ENCODE peak calls at places on chromosomes 7 and 10, in eight cellular contexts. L is heart left ventricle; S is fibroblast of lung; E is adrenal gland; V is CD8-positive, alpha-beta T cell; Z is HCT116; J is body of pancreas; P is spleen. I is an unnamed sample.
A peak's percentile ranks its signal among the peaks of the same experiment; 100 is the strongest.

GRCh38 chr10:131821378-131822012 is 79.3 kb upstream of the PPP2R2D start:
- DNase-seq in L (no peak), S (no peak), E (peak; percentile 8), V (no peak), Z (no peak), J (no peak), P (peak; percentile 24), I (no peak)

GRCh38 chr7:96786998-96787395 is 77.4 kb upstream of the SEM1 start:
- DNase-seq in L (no peak), S (no peak), E (no peak), V (no peak), Z (no peak), J (no peak), P (no peak), I (no peak)

GRCh38 chr7:121872831-121873764 is at the start of gene PTPRZ1:
- DNase-seq in L (no peak), S (peak; percentile 12), E (peak; percentile 22), V (no peak), Z (no peak), J (peak; percentile 30), P (no peak), I (no peak)

GRCh38 chr7:147013820-147014219 is 897.2 kb downstream of the CNTNAP2 start:
- DNase-seq in L (no peak), S (peak; percentile 27), E (no peak), V (no peak), Z (no peak), J (no peak), P (no peak), I (no peak)

GRCh38 chr7:50564630-50565558 is at the start of gene DDC:
- DNase-seq in L (no peak), S (no peak), E (no peak), V (no peak), Z (no peak), J (peak; percentile 53), P (no peak), I (no peak)

GRCh38 chr10:67549390-67549789 is 146.6 kb downstream of the CTNNA3 start:
- DNase-seq in L (no peak), S (peak; percentile 21), E (no peak), V (no peak), Z (no peak), J (no peak), P (no peak), I (peak; percentile 20)

GRCh38 chr10:60942604-60943269 is 1.2 kb downstream of the RHOBTB1 start:
- DNase-seq in L (peak; percentile 74), S (peak; percentile 52), E (peak; percentile 66), V (peak; percentile 22), Z (no peak), J (peak; percentile 64), P (peak; percentile 84), I (no peak)

GRCh38 chr10:100969175-100970075 is at the start of gene SEMA4G:
- DNase-seq in L (peak; percentile 53), S (peak; percentile 24), E (peak; percentile 35), V (peak; percentile 34), Z (peak; percentile 21), J (peak; percentile 44), P (peak; percentile 84), I (no peak)

GRCh38 chr10:116852246-116852645 is 2.9 kb downstream of the ENO4 start:
- DNase-seq in L (no peak), S (no peak), E (no peak), V (no peak), Z (no peak), J (no peak), P (no peak), I (no peak)

GRCh38 chr7:11726251-11727155 is 105.5 kb downstream of the THSD7A start:
- DNase-seq in L (peak; percentile 44), S (peak; percentile 89), E (no peak), V (no peak), Z (no peak), J (peak; percentile 26), P (no peak), I (peak; percentile 33)

GRCh38 chr10:113060221-113061053 is 110.4 kb downstream of the TCF7L2 start:
- DNase-seq in L (peak; percentile 80), S (peak; percentile 45), E (no peak), V (no peak), Z (no peak), J (no peak), P (no peak), I (no peak)

GRCh38 chr10:122258136-122259074 is 12.7 kb upstream of the BTBD16 start:
- DNase-seq in L (no peak), S (peak; percentile 40), E (no peak), V (no peak), Z (no peak), J (no peak), P (peak; percentile 62), I (peak; percentile 34)

GRCh38 chr7:2036786-2037185 is 196.0 kb downstream of the MAD1L1 start:
- DNase-seq in L (peak; percentile 25), S (no peak), E (no peak), V (no peak), Z (no peak), J (no peak), P (peak; percentile 71), I (no peak)

GRCh38 chr7:154998481-154998880 is 4.4 kb downstream of the PAXIP1 start:
- DNase-seq in L (no peak), S (no peak), E (no peak), V (no peak), Z (no peak), J (no peak), P (no peak), I (no peak)

GRCh38 chr10:104297697-104298660 is 29.0 kb downstream of the GSTO2 start:
- DNase-seq in L (no peak), S (peak; percentile 75), E (peak; percentile 46), V (peak; percentile 48), Z (no peak), J (no peak), P (no peak), I (no peak)

GRCh38 chr7:55185321-55185802 is 166.5 kb downstream of the EGFR start:
- DNase-seq in L (no peak), S (no peak), E (no peak), V (no peak), Z (no peak), J (no peak), P (no peak), I (no peak)

GRCh38 chr10:75845538-75845937 is 414.1 kb downstream of the LRMDA start:
- DNase-seq in L (no peak), S (peak; percentile 11), E (no peak), V (no peak), Z (no peak), J (no peak), P (no peak), I (no peak)

GRCh38 chr10:112775892-112776679 is 174.0 kb upstream of the TCF7L2 start:
- DNase-seq in L (no peak), S (no peak), E (no peak), V (no peak), Z (no peak), J (no peak), P (no peak), I (no peak)

GRCh38 chr7:139047970-139048369 is 12.1 kb upstream of the ZC3HAV1L start:
- DNase-seq in L (no peak), S (no peak), E (peak; percentile 55), V (no peak), Z (no peak), J (no peak), P (no peak), I (no peak)

GRCh38 chr7:139046143-139046542 is 10.3 kb upstream of the ZC3HAV1L start:
- DNase-seq in L (no peak), S (no peak), E (no peak), V (no peak), Z (no peak), J (no peak), P (no peak), I (no peak)

GRCh38 chr7:139041378-139042053 is 5.7 kb upstream of the ZC3HAV1L start:
- DNase-seq in L (no peak), S (no peak), E (no peak), V (no peak), Z (no peak), J (no peak), P (no peak), I (no peak)

GRCh38 chr7:139044813-139045794 is 9.3 kb upstream of the ZC3HAV1L start:
- DNase-seq in L (no peak), S (no peak), E (no peak), V (no peak), Z (no peak), J (no peak), P (no peak), I (no peak)

DNA sequence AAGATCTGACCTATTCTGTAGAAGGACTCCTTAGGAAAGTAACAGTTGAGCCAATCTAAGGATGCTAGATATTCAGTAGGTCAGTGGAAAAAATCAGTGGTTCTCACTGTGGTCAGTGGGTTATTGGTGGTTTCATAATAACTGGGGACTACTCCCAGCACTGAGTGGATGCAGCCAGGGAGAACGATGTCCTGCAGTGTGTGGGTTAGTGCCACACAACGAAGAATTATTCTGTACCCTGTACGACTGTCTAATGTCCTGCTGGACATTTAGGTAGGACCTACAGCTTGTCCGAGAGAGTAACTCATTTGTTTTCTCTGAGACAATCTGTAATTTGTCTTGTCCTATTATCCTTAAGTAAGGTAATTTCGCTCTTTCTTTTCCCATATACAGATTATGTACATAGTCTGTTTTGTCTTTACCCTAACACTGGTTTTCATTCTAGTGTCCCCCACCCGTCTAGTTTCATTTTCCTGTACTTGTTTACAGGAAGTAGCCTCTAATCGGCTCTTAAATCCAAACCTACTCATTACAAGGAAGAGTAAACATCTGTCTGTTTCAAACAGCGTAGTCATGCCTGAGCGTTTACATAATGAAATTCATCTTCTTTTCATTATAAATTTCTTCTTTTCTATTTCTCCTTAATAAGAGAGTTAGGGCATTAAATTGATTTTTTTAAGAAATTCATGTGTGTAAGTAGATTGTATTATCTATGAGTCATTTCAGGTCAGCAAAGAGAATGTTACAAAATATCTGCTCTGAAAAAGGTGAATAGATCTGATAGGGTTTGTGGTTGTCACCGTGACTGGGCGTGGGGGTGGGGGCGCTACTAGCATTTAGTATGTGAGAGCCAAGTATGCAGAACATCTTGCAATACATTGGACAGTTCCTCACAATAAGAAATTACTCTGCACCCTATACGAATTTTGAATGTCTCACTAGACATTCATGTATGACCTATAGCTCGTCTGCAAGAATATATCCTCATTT is 8.3 kb upstream of the ZC3HAV1L start:
- DNase-seq in L (no peak), S (no peak), E (no peak), V (peak; percentile 83), Z (no peak), J (no peak), P (no peak), I (peak; percentile 8)
- TF ChIP-seq CTCF in L (no peak), S (no peak), E (no peak), V (no peak), Z (no peak), J (no peak), P (no peak), I (no peak)

GRCh38 chr7:158028290-158028941 is 559.2 kb downstream of the PTPRN2 start:
- DNase-seq in L (no peak), S (no peak), E (no peak), V (no peak), Z (no peak), J (peak; percentile 70), P (peak; percentile 54), I (no peak)
- H3K9me3 ChIP-seq in L (no peaks in the 10 kb centered on the region), S (no peaks in the 10 kb centered on the region), E (no peaks in the 10 kb centered on the region), V (no peaks in the 10 kb centered on the region), Z (no peaks in the 10 kb centered on the region), J (no peaks in the 10 kb centered on the region), P (no peaks in the 10 kb centered on the region), I (peaks cover 91% of the 10 kb centered on the region)

GRCh38 chr7:37117261-37117660 is 331.4 kb downstream of the ELMO1 start:
- DNase-seq in L (no peak), S (no peak), E (no peak), V (no peak), Z (no peak), J (no peak), P (no peak), I (no peak)
- H3K27ac ChIP-seq in L (no peak overlapping the region), S (no peak overlapping the region), E (no peak overlapping the region), V (no peak overlapping the region), Z (no peak overlapping the region), J (no peak overlapping the region), P (no peak overlapping the region), I (no peak overlapping the region)

GRCh38 chr7:152520861-152521302 is 85.1 kb upstream of the KMT2C start:
- DNase-seq in L (no peak), S (no peak), E (peak; percentile 37), V (no peak), Z (no peak), J (no peak), P (no peak), I (no peak)
- TF ChIP-seq CTCF in L (no peak), S (no peak), E (no peak), V (no peak), Z (no peak), J (no peak), P (no peak), I (no peak)

I was measured in AG04450.